ENCODE peak calls at places on chromosomes 1 and 21, in seven cellular contexts. One of them, this sample, is unnamed.

GRCh38 chr1:97384294-97384952 is 536.4 kb downstream of the DPYD start:
- DNase-seq in K562: no peak
- DNase-seq in GM12878: no peak
- DNase-seq in SK-N-SH: no peak
- DNase-seq in H1: no peak
- DNase-seq in GM12891: no peak
- DNase-seq in HepG2: no peak
- DNase-seq in this sample: no peak

GRCh38 chr1:199855580-199855979 is 171.9 kb upstream of the NR5A2 start:
- DNase-seq in SK-N-SH: no peak
- DNase-seq in HepG2: no peak
- DNase-seq in H1: no peak
- DNase-seq in GM12891: no peak
- DNase-seq in K562: no peak
- DNase-seq in GM12878: no peak
- DNase-seq in this sample: no peak

GRCh38 chr1:223531742-223532341 is 133.7 kb downstream of the CAPN8 start:
- DNase-seq in H1: peak; percentile 90
- DNase-seq in GM12891: peak; percentile 18
- DNase-seq in SK-N-SH: peak; percentile 59
- DNase-seq in GM12878: no peak
- DNase-seq in HepG2: peak; percentile 41
- DNase-seq in K562: peak; percentile 58
- DNase-seq in this sample: no peak

GRCh38 chr21:27825035-27825434 is 858.1 kb upstream of the ADAMTS5 start:
- DNase-seq in SK-N-SH: no peak
- DNase-seq in H1: no peak
- DNase-seq in HepG2: no peak
- DNase-seq in K562: no peak
- DNase-seq in GM12891: no peak
- DNase-seq in GM12878: no peak
- DNase-seq in this sample: no peak

GRCh38 chr1:35902671-35903070 is 19.7 kb downstream of the AGO1 start:
- DNase-seq in GM12891: no peak
- DNase-seq in K562: no peak
- DNase-seq in GM12878: no peak
- DNase-seq in H1: no peak
- DNase-seq in SK-N-SH: no peak
- DNase-seq in HepG2: no peak
- DNase-seq in this sample: no peak

GRCh38 chr1:203306970-203307541 is 1.7 kb downstream of the BTG2 start:
- DNase-seq in GM12891: no peak
- DNase-seq in GM12878: no peak
- DNase-seq in K562: no peak
- DNase-seq in HepG2: no peak
- DNase-seq in H1: peak; percentile 67
- DNase-seq in SK-N-SH: no peak
- DNase-seq in this sample: no peak

GRCh38 chr1:185670187-185670627 is 64.0 kb upstream of the HMCN1 start:
- DNase-seq in K562: no peak
- DNase-seq in HepG2: no peak
- DNase-seq in GM12878: no peak
- DNase-seq in SK-N-SH: no peak
- DNase-seq in H1: peak; percentile 62
- DNase-seq in GM12891: no peak
- DNase-seq in this sample: no peak

GRCh38 chr1:75539230-75540116 is 71.4 kb downstream of the SLC44A5 start:
- DNase-seq in H1: no peak
- DNase-seq in GM12891: no peak
- DNase-seq in GM12878: no peak
- DNase-seq in HepG2: no peak
- DNase-seq in SK-N-SH: no peak
- DNase-seq in K562: no peak
- DNase-seq in this sample: no peak

GRCh38 chr1:216047821-216048220 is 375.4 kb downstream of the USH2A start:
- DNase-seq in SK-N-SH: no peak
- DNase-seq in H1: no peak
- DNase-seq in GM12891: no peak
- DNase-seq in HepG2: no peak
- DNase-seq in GM12878: no peak
- DNase-seq in K562: no peak
- DNase-seq in this sample: no peak

GRCh38 chr1:11707621-11708276 is 16.2 kb downstream of the DRAXIN start:
- DNase-seq in SK-N-SH: peak; percentile 74
- DNase-seq in GM12878: no peak
- DNase-seq in HepG2: peak; percentile 69
- DNase-seq in K562: peak; percentile 73
- DNase-seq in GM12891: no peak
- DNase-seq in H1: no peak
- DNase-seq in this sample: no peak

GRCh38 chr21:28632718-28633408 is 359.8 kb downstream of the LTN1 start:
- DNase-seq in H1: no peak
- DNase-seq in GM12891: no peak
- DNase-seq in SK-N-SH: no peak
- DNase-seq in GM12878: no peak
- DNase-seq in HepG2: no peak
- DNase-seq in K562: no peak
- DNase-seq in this sample: no peak

GRCh38 chr1:92430030-92430429 is 56.7 kb downstream of the GFI1 start:
- DNase-seq in GM12878: no peak
- DNase-seq in K562: no peak
- DNase-seq in SK-N-SH: no peak
- DNase-seq in GM12891: no peak
- DNase-seq in H1: no peak
- DNase-seq in HepG2: no peak
- DNase-seq in this sample: no peak

GRCh38 chr1:226239421-226239820 is 16.0 kb downstream of the MIXL1 start:
- DNase-seq in GM12891: no peak
- DNase-seq in K562: no peak
- DNase-seq in H1: no peak
- DNase-seq in GM12878: no peak
- DNase-seq in SK-N-SH: no peak
- DNase-seq in HepG2: no peak
- DNase-seq in this sample: no peak

GRCh38 chr1:161374373-161374772 is 6.7 kb upstream of the CFAP126 start:
- DNase-seq in GM12878: no peak
- DNase-seq in SK-N-SH: peak; percentile 28
- DNase-seq in GM12891: no peak
- DNase-seq in K562: no peak
- DNase-seq in HepG2: peak; percentile 22
- DNase-seq in H1: no peak
- DNase-seq in this sample: no peak

GRCh38 chr1:17629460-17629859 is 90.0 kb downstream of the ARHGEF10L start:
- DNase-seq in GM12891: no peak
- DNase-seq in SK-N-SH: peak; percentile 64
- DNase-seq in HepG2: no peak
- DNase-seq in H1: peak; percentile 88
- DNase-seq in GM12878: no peak
- DNase-seq in K562: peak; percentile 67
- DNase-seq in this sample: no peak

GRCh38 chr1:80892452-80892995 is 908.2 kb upstream of the ADGRL2 start:
- DNase-seq in H1: no peak
- DNase-seq in HepG2: no peak
- DNase-seq in GM12878: no peak
- DNase-seq in K562: no peak
- DNase-seq in SK-N-SH: no peak
- DNase-seq in GM12891: no peak
- DNase-seq in this sample: no peak

DNA sequence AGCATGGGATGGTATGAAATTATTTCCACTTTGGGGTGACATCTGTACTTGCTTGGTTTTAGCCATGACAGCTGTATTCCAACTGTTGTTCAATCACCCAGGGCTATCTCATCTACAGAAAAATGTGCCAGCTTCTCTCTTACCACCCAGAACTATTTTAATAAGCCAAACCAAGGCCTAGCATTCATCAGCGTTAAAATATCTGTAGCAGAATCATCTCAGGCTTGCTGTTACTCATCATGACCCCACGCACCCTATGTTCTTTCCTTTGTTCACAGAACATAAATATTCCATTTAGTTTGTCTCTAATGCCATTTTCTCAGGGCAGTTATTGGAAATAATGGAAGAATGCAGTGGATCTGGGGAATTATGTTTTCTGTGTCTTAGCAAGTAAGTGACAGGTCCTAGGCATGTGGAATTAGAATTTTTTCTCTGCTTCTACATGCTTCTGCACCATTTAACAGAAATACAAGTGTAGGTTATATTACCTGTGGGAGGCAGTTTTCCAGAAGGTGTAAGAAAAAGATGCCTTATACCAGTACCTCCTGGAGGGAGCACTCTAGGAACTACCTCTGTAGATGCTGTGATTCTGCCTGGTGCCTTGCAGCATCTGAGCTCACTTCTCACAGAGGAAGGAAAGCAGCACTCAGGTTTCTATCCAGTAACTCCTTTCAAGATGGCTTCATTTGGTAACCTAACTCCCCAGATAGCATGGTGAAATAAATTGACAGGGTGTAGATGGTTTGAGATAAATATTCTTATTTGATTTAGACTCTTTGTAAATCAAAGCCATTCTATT is 50.1 kb downstream of the GIPC2 start:
- DNase-seq in H1: no peak
- DNase-seq in SK-N-SH: no peak
- DNase-seq in GM12891: no peak
- DNase-seq in K562: no peak
- DNase-seq in HepG2: no peak
- DNase-seq in GM12878: no peak
- DNase-seq in this sample: no peak
- TF ChIP-seq TAF1 in H1: no peak
- TF ChIP-seq TAF1 in SK-N-SH: no peak
- TF ChIP-seq TAF1 in GM12891: no peak
- TF ChIP-seq TAF1 in K562: no peak
- TF ChIP-seq TAF1 in HepG2: no peak
- TF ChIP-seq TAF1 in GM12878: no peak
- TF ChIP-seq TAF1 in this sample: no peak

GRCh38 chr1:110464340-110464739 is 13.4 kb downstream of the PROK1 start:
- DNase-seq in GM12891: no peak
- DNase-seq in H1: no peak
- DNase-seq in GM12878: no peak
- DNase-seq in SK-N-SH: no peak
- DNase-seq in HepG2: peak; percentile 18
- DNase-seq in K562: no peak
- DNase-seq in this sample: no peak
- TF ChIP-seq POLR2AphosphoS5 in GM12891: no peak
- TF ChIP-seq POLR2AphosphoS5 in H1: no peak
- TF ChIP-seq POLR2AphosphoS5 in GM12878: no peak
- TF ChIP-seq POLR2AphosphoS5 in SK-N-SH: no peak
- TF ChIP-seq POLR2AphosphoS5 in HepG2: no peak
- TF ChIP-seq POLR2AphosphoS5 in K562: no peak
- TF ChIP-seq POLR2AphosphoS5 in this sample: no peak

GRCh38 chr1:54854376-54855020 is 32.5 kb downstream of the DHCR24 start:
- DNase-seq in SK-N-SH: no peak
- DNase-seq in HepG2: no peak
- DNase-seq in K562: no peak
- DNase-seq in H1: no peak
- DNase-seq in GM12878: no peak
- DNase-seq in GM12891: no peak
- DNase-seq in this sample: no peak
- TF ChIP-seq TAF1 in SK-N-SH: no peak
- TF ChIP-seq TAF1 in HepG2: no peak
- TF ChIP-seq TAF1 in K562: no peak
- TF ChIP-seq TAF1 in H1: no peak
- TF ChIP-seq TAF1 in GM12878: no peak
- TF ChIP-seq TAF1 in GM12891: no peak
- TF ChIP-seq TAF1 in this sample: no peak

DNA sequence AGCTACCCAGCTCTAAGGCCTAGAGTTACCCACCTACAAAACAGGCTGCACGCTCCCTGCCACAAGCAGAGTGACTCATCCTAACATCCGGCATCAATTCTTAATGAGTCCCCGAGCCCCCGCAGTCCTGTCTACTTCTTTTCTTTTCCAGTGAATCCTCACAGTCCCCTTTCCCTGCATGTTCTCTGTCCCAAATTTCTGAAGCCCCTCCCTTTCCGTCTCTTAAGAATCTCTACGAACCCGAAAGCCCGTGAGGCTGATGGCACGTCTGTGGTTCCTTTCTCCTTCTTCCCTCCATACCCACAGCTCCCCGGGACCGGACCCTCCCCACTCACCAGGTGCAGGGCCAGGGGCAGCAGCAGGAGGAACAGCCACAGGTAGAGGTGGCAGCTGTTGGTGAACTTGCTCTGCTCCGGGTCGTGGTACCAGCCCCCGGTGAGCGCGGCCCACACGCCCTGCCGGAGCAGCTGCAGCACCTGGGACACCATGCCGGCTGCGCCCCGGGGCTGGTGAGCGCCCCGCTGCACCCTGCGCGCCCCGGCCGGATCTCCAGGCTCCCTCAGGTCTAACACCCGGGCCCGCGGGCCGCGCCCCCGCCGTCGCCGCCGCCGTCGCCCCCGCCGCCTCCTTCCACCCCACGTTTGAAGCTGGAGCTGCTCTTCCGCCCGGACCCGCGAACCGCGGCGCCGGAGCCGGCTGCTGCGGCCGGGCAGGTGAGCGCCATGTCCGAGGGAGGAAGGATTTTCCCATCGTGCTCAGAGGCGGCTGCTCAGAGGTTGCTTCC is at the start of gene PCNX2:
- DNase-seq in K562: no peak
- DNase-seq in H1: peak; percentile 72
- DNase-seq in HepG2: no peak
- DNase-seq in GM12891: peak; percentile 61
- DNase-seq in GM12878: no peak
- DNase-seq in SK-N-SH: peak; percentile 86
- DNase-seq in this sample: peak; percentile 58
- TF ChIP-seq POLR2AphosphoS5 in K562: no peak
- TF ChIP-seq POLR2AphosphoS5 in H1: peak; percentile 53
- TF ChIP-seq POLR2AphosphoS5 in HepG2: no peak
- TF ChIP-seq POLR2AphosphoS5 in GM12891: no peak
- TF ChIP-seq POLR2AphosphoS5 in GM12878: no peak
- TF ChIP-seq POLR2AphosphoS5 in SK-N-SH: peak; percentile 46
- TF ChIP-seq POLR2AphosphoS5 in this sample: no peak

GRCh38 chr1:41741244-41741643 is 177.5 kb downstream of the HIVEP3 start:
- DNase-seq in SK-N-SH: no peak
- DNase-seq in GM12891: no peak
- DNase-seq in H1: no peak
- DNase-seq in GM12878: no peak
- DNase-seq in K562: no peak
- DNase-seq in HepG2: no peak
- DNase-seq in this sample: no peak

GRCh38 chr1:41740630-41741239 is 178.0 kb downstream of the HIVEP3 start:
- DNase-seq in GM12891: no peak
- DNase-seq in SK-N-SH: no peak
- DNase-seq in K562: no peak
- DNase-seq in GM12878: no peak
- DNase-seq in H1: no peak
- DNase-seq in HepG2: no peak
- DNase-seq in this sample: no peak

GRCh38 chr1:41742219-41742618 is 176.5 kb downstream of the HIVEP3 start:
- DNase-seq in H1: no peak
- DNase-seq in GM12878: no peak
- DNase-seq in GM12891: no peak
- DNase-seq in K562: no peak
- DNase-seq in HepG2: no peak
- DNase-seq in SK-N-SH: no peak
- DNase-seq in this sample: no peak

GRCh38 chr1:41745022-41745421 is 173.7 kb downstream of the HIVEP3 start:
- DNase-seq in SK-N-SH: no peak
- DNase-seq in H1: no peak
- DNase-seq in K562: no peak
- DNase-seq in GM12878: no peak
- DNase-seq in GM12891: no peak
- DNase-seq in HepG2: no peak
- DNase-seq in this sample: no peak

GRCh38 chr1:41743361-41743760 is 175.4 kb downstream of the HIVEP3 start:
- DNase-seq in GM12891: no peak
- DNase-seq in K562: no peak
- DNase-seq in SK-N-SH: no peak
- DNase-seq in HepG2: no peak
- DNase-seq in GM12878: no peak
- DNase-seq in H1: no peak
- DNase-seq in this sample: no peak
- TF ChIP-seq TAF1 in GM12891: no peak
- TF ChIP-seq TAF1 in K562: no peak
- TF ChIP-seq TAF1 in SK-N-SH: no peak
- TF ChIP-seq TAF1 in HepG2: no peak
- TF ChIP-seq TAF1 in GM12878: no peak
- TF ChIP-seq TAF1 in H1: no peak
- TF ChIP-seq TAF1 in this sample: no peak